ENCODE peak calls at places on chromosome 1, in four cellular contexts. I, F, S and C are unnamed samples.
A peak's percentile ranks its signal among the peaks of the same experiment; 100 is the strongest.

GRCh38 chr1:24199291-24199900 is 12.3 kb upstream of the IFNLR1 start:
- DNase-seq in I (peak; percentile 73), F (peak; percentile 77), S (peak; percentile 28), C (peak; percentile 76)

GRCh38 chr1:39680751-39681150 is 8.8 kb upstream of the NT5C1A start:
- DNase-seq in I (no peak), F (no peak), S (no peak), C (no peak)

GRCh38 chr1:110150330-110151174 is at the start of gene SLC6A17:
- DNase-seq in I (peak; percentile 54), F (peak; percentile 31), S (peak; percentile 59), C (no peak)

GRCh38 chr1:238141295-238141694 is 250.6 kb upstream of the ZP4 start:
- DNase-seq in I (no peak), F (no peak), S (peak; percentile 12), C (no peak)

GRCh38 chr1:37892151-37893047 is 33.0 kb upstream of the MTF1 start:
- DNase-seq in I (no peak), F (no peak), S (peak; percentile 55), C (no peak)

GRCh38 chr1:204152310-204153044 is 633 bp upstream of the ETNK2 start:
- DNase-seq in I (no peak), F (no peak), S (no peak), C (no peak)

GRCh38 chr1:150764617-150765090 is 924 bp downstream of the CTSS start:
- DNase-seq in I (no peak), F (no peak), S (peak; percentile 84), C (no peak)

GRCh38 chr1:237054313-237054712 is 12.3 kb downstream of the RYR2 start:
- DNase-seq in I (no peak), F (no peak), S (no peak), C (no peak)

GRCh38 chr1:53294557-53294956 is 33.3 kb downstream of the LRP8 start:
- DNase-seq in I (no peak), F (no peak), S (peak; percentile 84), C (peak; percentile 64)

GRCh38 chr1:96076589-96076988 is 645.0 kb upstream of the PTBP2 start:
- DNase-seq in I (no peak), F (no peak), S (no peak), C (no peak)

GRCh38 chr1:159598196-159598595 is 10.6 kb downstream of the APCS start:
- DNase-seq in I (no peak), F (no peak), S (peak; percentile 98), C (no peak)

GRCh38 chr1:27515626-27516025 is 25.7 kb upstream of the WASF2 start:
- DNase-seq in I (no peak), F (no peak), S (no peak), C (no peak)

GRCh38 chr1:34547043-34547674 is 207.7 kb upstream of the GJB5 start:
- DNase-seq in I (no peak), F (peak; percentile 5), S (no peak), C (no peak)

DNA sequence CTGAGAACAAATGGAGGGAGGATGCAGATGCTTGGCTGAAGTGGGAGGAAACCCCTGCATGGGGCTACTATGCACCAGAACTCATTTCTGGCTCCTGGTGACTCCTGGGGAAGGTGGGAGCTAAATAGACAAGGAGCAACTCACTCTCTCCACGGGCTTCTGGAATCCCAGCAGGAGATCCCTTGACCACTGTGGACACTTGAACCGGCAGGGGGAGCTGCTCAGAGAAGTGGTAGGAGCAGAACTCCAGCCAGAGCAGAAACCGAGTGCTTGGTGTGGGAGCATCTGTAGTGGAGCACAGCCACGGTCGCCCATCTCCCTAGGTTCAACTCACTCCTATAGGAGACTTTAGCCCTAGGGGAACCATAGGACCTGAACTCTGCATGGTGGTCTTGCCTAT is 205.6 kb upstream of the GJB5 start:
- DNase-seq in I (no peak), F (peak; percentile 22), S (no peak), C (no peak)
- TF ChIP-seq CTCF in I (no peak), F (peak; percentile 52), S (no peak), C (peak; percentile 6)

GRCh38 chr1:186749820-186750219 is 69.6 kb upstream of the PTGS2 start:
- DNase-seq in I (no peak), F (no peak), S (no peak), C (no peak)

GRCh38 chr1:186754542-186755150 is 74.1 kb upstream of the PLA2G4A start:
- DNase-seq in I (no peak), F (no peak), S (no peak), C (no peak)

GRCh38 chr1:186753241-186753640 is 73.0 kb upstream of the PTGS2 start:
- DNase-seq in I (no peak), F (no peak), S (no peak), C (no peak)

GRCh38 chr1:186747661-186748060 is 67.4 kb upstream of the PTGS2 start:
- DNase-seq in I (no peak), F (no peak), S (no peak), C (no peak)

GRCh38 chr1:186750250-186750649 is 70.0 kb upstream of the PTGS2 start:
- DNase-seq in I (no peak), F (no peak), S (no peak), C (no peak)
- TF ChIP-seq CTCF in I (no peak), F (no peak), S (no peak), C (no peak)

GRCh38 chr1:31707711-31708110 is 3.9 kb upstream of the COL16A1 start:
- DNase-seq in I (no peak), F (no peak), S (peak; percentile 92), C (peak; percentile 64)
- TF ChIP-seq CTCF in I (no peak), F (no peak), S (peak; percentile 16), C (peak; percentile 45)

GRCh38 chr1:240693036-240693435 is 81.1 kb upstream of the GREM2 start:
- DNase-seq in I (no peak), F (no peak), S (no peak), C (no peak)

GRCh38 chr1:240693844-240694243 is 81.9 kb upstream of the GREM2 start:
- DNase-seq in I (no peak), F (no peak), S (no peak), C (no peak)

GRCh38 chr1:240692339-240692705 is 80.4 kb upstream of the GREM2 start:
- DNase-seq in I (no peak), F (no peak), S (no peak), C (no peak)

GRCh38 chr1:240695416-240695815 is 83.5 kb upstream of the GREM2 start:
- DNase-seq in I (no peak), F (no peak), S (no peak), C (no peak)

GRCh38 chr1:240691521-240692338 is 79.8 kb upstream of the GREM2 start:
- DNase-seq in I (no peak), F (peak; percentile 19), S (peak; percentile 56), C (no peak)
- TF ChIP-seq CTCF in I (no peak), F (peak; percentile 77), S (peak; percentile 87), C (peak; percentile 24)